ENCODE peak calls at places on chromosomes 12 and 14, in eight cellular contexts. Y is omental fat pad; Z is iris pigment epithelial cell; T is activated CD4-positive, CD25-positive, alpha-beta regulatory T cell; S is EL; W is T-cell; G is right lobe of liver; B is HT-29. H is an unnamed sample.

GRCh38 chr12:46918631-46919030 is 92.8 kb upstream of the SLC38A4 start:
- DNase-seq in S (no peak), G (no peak), T (no peak), Z (no peak), W (no peak), Y (no peak), B (no peak), H (no peak)

GRCh38 chr14:106044949-106045596 is 518.7 kb downstream of the TMEM121 start:
- DNase-seq in T (peak; percentile 61), S (peak; percentile 2), B (peak; percentile 62), Y (no peak), Z (peak; percentile 1), W (peak; percentile 79), G (peak; percentile 50), H (no peak)

GRCh38 chr12:45130881-45131281 is 80.0 kb upstream of the DBX2 start:
- DNase-seq in T (no peak), S (peak; percentile 67), Y (no peak), Z (peak; percentile 66), W (no peak), B (peak; percentile 84), G (peak; percentile 24), H (peak; percentile 62)

GRCh38 chr14:47490353-47490752 is 185.1 kb downstream of the MDGA2 start:
- DNase-seq in W (no peak), T (no peak), B (no peak), G (no peak), S (no peak), Y (no peak), Z (no peak), H (no peak)

GRCh38 chr14:55129428-55130193 is 559 bp downstream of the LGALS3 start:
- DNase-seq in T (peak; percentile 15), S (peak; percentile 73), Y (peak; percentile 67), W (peak; percentile 28), G (peak; percentile 66), B (peak; percentile 56), Z (peak; percentile 89), H (no peak)

GRCh38 chr12:124601699-124602098 is 34.3 kb upstream of the NCOR2 start:
- DNase-seq in T (no peak), W (no peak), Y (no peak), B (no peak), S (no peak), G (no peak), Z (no peak), H (no peak)

GRCh38 chr12:109899783-109900751 is at the start of gene TCHP:
- DNase-seq in B (peak; percentile 83), W (peak; percentile 69), Y (peak; percentile 44), S (peak; percentile 86), T (peak; percentile 63), G (peak; percentile 89), Z (peak; percentile 89), H (peak; percentile 93)

GRCh38 chr12:3538691-3539030 is 47.7 kb downstream of the PRMT8 start:
- DNase-seq in Z (no peak), B (no peak), S (no peak), G (no peak), T (no peak), Y (no peak), W (no peak), H (no peak)

GRCh38 chr14:96501383-96501745 is 818 bp upstream of the PAPOLA start:
- DNase-seq in G (no peak), Z (no peak), T (no peak), Y (no peak), W (no peak), B (no peak), S (no peak), H (no peak)

GRCh38 chr14:92644166-92644565 is 104.3 kb downstream of the LGMN start:
- DNase-seq in T (no peak), S (peak; percentile 87), B (peak; percentile 1), G (no peak), Y (no peak), Z (peak; percentile 59), W (no peak), H (no peak)

GRCh38 chr14:58866386-58866785 is 228.6 kb downstream of the DACT1 start:
- DNase-seq in B (peak; percentile 4), W (no peak), Y (no peak), Z (no peak), S (peak; percentile 50), T (no peak), G (no peak), H (no peak)

GRCh38 chr12:27176765-27177164 is 67.3 kb upstream of the STK38L start:
- DNase-seq in Z (peak; percentile 91), W (no peak), T (no peak), B (no peak), S (peak; percentile 54), Y (no peak), G (no peak), H (no peak)

GRCh38 chr12:103742349-103742784 is 98.7 kb downstream of the NT5DC3 start:
- DNase-seq in W (no peak), B (peak; percentile 49), G (no peak), Y (no peak), T (no peak), S (peak; percentile 38), Z (peak; percentile 16), H (no peak)

GRCh38 chr12:112837629-112838191 is 46.2 kb downstream of the RPH3A start:
- DNase-seq in S (peak; percentile 67), Z (peak; percentile 74), W (no peak), Y (no peak), T (no peak), G (no peak), B (peak; percentile 19), H (no peak)

GRCh38 chr12:53047221-53048032 is 2.4 kb upstream of the TNS2 start:
- DNase-seq in Y (no peak), T (peak; percentile 59), G (peak; percentile 86), B (peak; percentile 71), S (peak; percentile 77), W (peak; percentile 47), Z (peak; percentile 72), H (peak; percentile 77)

GRCh38 chr14:65225299-65226159 is 123.2 kb upstream of the MAX start:
- DNase-seq in T (no peak), G (no peak), W (no peak), B (no peak), Z (no peak), Y (no peak), S (no peak), H (no peak)

GRCh38 chr14:96261772-96262485 is 5.9 kb downstream of the BDKRB1 start:
- DNase-seq in Y (no peak), B (no peak), S (no peak), Z (no peak), W (no peak), T (no peak), G (no peak), H (no peak)

GRCh38 chr14:77024171-77024627 is 4.3 kb downstream of the IRF2BPL start:
- DNase-seq in G (peak; percentile 43), Y (no peak), Z (peak; percentile 45), T (peak; percentile 47), S (no peak), W (peak; percentile 65), B (no peak), H (no peak)

GRCh38 chr12:66548338-66549049 is 130.4 kb downstream of the GRIP1 start:
- DNase-seq in Y (no peak), W (no peak), G (no peak), S (no peak), B (no peak), Z (no peak), T (no peak), H (no peak)

GRCh38 chr12:52477651-52478050 is 4.0 kb upstream of the KRT6C start:
- DNase-seq in Z (no peak), S (no peak), B (no peak), G (no peak), W (no peak), Y (no peak), T (no peak), H (no peak)

GRCh38 chr14:72559227-72559626 is 334.7 kb downstream of the DPF3 start:
- DNase-seq in S (peak; percentile 37), T (no peak), Z (no peak), W (no peak), G (no peak), Y (no peak), B (no peak), H (no peak)

GRCh38 chr14:76962303-76962660 is 66.2 kb downstream of the IRF2BPL start:
- DNase-seq in T (no peak), B (no peak), W (no peak), Z (no peak), G (no peak), Y (no peak), S (no peak), H (no peak)

GRCh38 chr12:52566847-52567291 is 6.8 kb downstream of the KRT74 start:
- DNase-seq in T (no peak), G (no peak), Z (no peak), Y (no peak), B (no peak), W (peak; percentile 65), S (no peak), H (no peak)

GRCh38 chr12:108801736-108802665 is 55.4 kb downstream of the SSH1 start:
- DNase-seq in G (no peak), B (no peak), S (peak; percentile 91), Z (peak; percentile 93), W (no peak), T (no peak), Y (peak; percentile 29), H (no peak)

GRCh38 chr14:40989260-40989659 is 617.4 kb upstream of the LRFN5 start:
- DNase-seq in B (no peak), W (no peak), Y (no peak), T (no peak), S (no peak), G (no peak), Z (no peak), H (no peak)

GRCh38 chr12:47946413-47947107 is 16.8 kb upstream of the TMEM106C start:
- DNase-seq in Y (no peak), B (no peak), T (no peak), G (no peak), W (no peak), S (peak; percentile 50), Z (peak; percentile 20), H (no peak)

GRCh38 chr12:57309420-57309819 is 58.4 kb upstream of the STAC3 start:
- DNase-seq in T (no peak), B (peak; percentile 52), W (no peak), G (no peak), Y (no peak), Z (peak; percentile 57), S (peak; percentile 58), H (no peak)

GRCh38 chr14:49598182-49598478 is 610 bp upstream of the LRR1 start:
- DNase-seq in Z (no peak), S (no peak), W (no peak), B (no peak), G (no peak), T (no peak), Y (no peak), H (no peak)

GRCh38 chr12:46556820-46557524 is 184.4 kb upstream of the SLC38A2 start:
- DNase-seq in Y (no peak), G (no peak), W (no peak), S (peak; percentile 93), T (no peak), B (no peak), Z (peak; percentile 95), H (no peak)